ENCODE peak calls at places on chromosome 7, in ten cellular contexts. D, P, K, A, Y, B, T, N, G and U are unnamed samples.

GRCh38 chr7:75559355-75559986 is 67.4 kb downstream of the SPDYE5 start:
- DNase-seq in D (no peak), P (no peak), K (no peak), A (no peak), Y (no peak), B (no peak), T (no peak), N (no peak), G (peak; percentile 49), U (no peak)

GRCh38 chr7:100914879-100915442 is 19.3 kb upstream of the ACHE start:
- DNase-seq in D (no peak), P (no peak), K (no peak), A (no peak), Y (no peak), B (no peak), T (no peak), N (no peak), G (no peak), U (no peak)

GRCh38 chr7:44534087-44534486 is 7.0 kb downstream of the NPC1L1 start:
- DNase-seq in D (no peak), P (no peak), K (no peak), A (no peak), Y (peak; percentile 28), B (peak; percentile 43), T (peak; percentile 54), N (no peak), G (no peak), U (no peak)

GRCh38 chr7:31938650-31939049 is 131.6 kb downstream of the PDE1C start:
- DNase-seq in D (no peak), P (no peak), K (no peak), A (no peak), Y (no peak), B (no peak), T (peak; percentile 15), N (no peak), G (no peak), U (no peak)

GRCh38 chr7:100515072-100515532 is 23.9 kb upstream of the AGFG2 start:
- DNase-seq in D (no peak), P (no peak), K (no peak), A (no peak), Y (no peak), B (no peak), T (peak; percentile 48), N (peak; percentile 69), G (no peak), U (no peak)

GRCh38 chr7:106916689-106917088 is 51.6 kb downstream of the PIK3CG start:
- DNase-seq in D (no peak), P (no peak), K (no peak), A (no peak), Y (no peak), B (no peak), T (no peak), N (no peak), G (no peak), U (no peak)

GRCh38 chr7:44172803-44173424 is 16.3 kb downstream of the GCK start:
- DNase-seq in D (no peak), P (no peak), K (no peak), A (no peak), Y (no peak), B (peak; percentile 76), T (no peak), N (no peak), G (no peak), U (no peak)

GRCh38 chr7:133197972-133198544 is 54.8 kb upstream of the EXOC4 start:
- DNase-seq in D (no peak), P (no peak), K (no peak), A (no peak), Y (no peak), B (no peak), T (no peak), N (no peak), G (no peak), U (no peak)

GRCh38 chr7:40231796-40232195 is 97.0 kb downstream of the SUGCT start:
- DNase-seq in D (no peak), P (no peak), K (no peak), A (no peak), Y (no peak), B (no peak), T (no peak), N (no peak), G (no peak), U (no peak)

GRCh38 chr7:371119-371778 is 81.3 kb downstream of the FOXL3 start:
- DNase-seq in D (no peak), P (no peak), K (no peak), A (no peak), Y (peak; percentile 77), B (no peak), T (no peak), N (no peak), G (peak; percentile 26), U (peak; percentile 58)

GRCh38 chr7:75995052-75995471 is 667 bp upstream of the TMEM120A start:
- DNase-seq in D (no peak), P (no peak), K (no peak), A (no peak), Y (no peak), B (no peak), T (no peak), N (no peak), G (no peak), U (no peak)

GRCh38 chr7:73901823-73902597 is 41.1 kb downstream of the TMEM270 start:
- DNase-seq in D (no peak), P (no peak), K (no peak), A (no peak), Y (peak; percentile 84), B (no peak), T (no peak), N (no peak), G (peak; percentile 44), U (no peak)

GRCh38 chr7:47931005-47931787 is 17.1 kb downstream of the PKD1L1 start:
- DNase-seq in D (no peak), P (no peak), K (no peak), A (no peak), Y (peak; percentile 72), B (no peak), T (no peak), N (no peak), G (no peak), U (no peak)

GRCh38 chr7:151118108-151119054 is 32.1 kb downstream of the AGAP3 start:
- DNase-seq in D (no peak), P (no peak), K (no peak), A (no peak), Y (no peak), B (no peak), T (no peak), N (no peak), G (no peak), U (no peak)

GRCh38 chr7:148050492-148051158 is 539.9 kb upstream of the C7orf33 start:
- DNase-seq in D (no peak), P (no peak), K (no peak), A (no peak), Y (no peak), B (no peak), T (no peak), N (no peak), G (no peak), U (no peak)

GRCh38 chr7:152899004-152899403 is 139.5 kb downstream of the ACTR3B start:
- DNase-seq in D (no peak), P (no peak), K (no peak), A (no peak), Y (no peak), B (no peak), T (no peak), N (no peak), G (no peak), U (no peak)

GRCh38 chr7:100171087-100171681 is 2.8 kb upstream of the GAL3ST4 start:
- DNase-seq in D (peak; percentile 51), P (no peak), K (no peak), A (no peak), Y (peak; percentile 85), B (no peak), T (no peak), N (no peak), G (peak; percentile 42), U (no peak)

GRCh38 chr7:158388928-158389327 is 198.7 kb downstream of the PTPRN2 start:
- DNase-seq in D (no peak), P (no peak), K (no peak), A (no peak), Y (no peak), B (no peak), T (no peak), N (no peak), G (no peak), U (no peak)

GRCh38 chr7:55202150-55202913 is 162.8 kb upstream of the LANCL2 start:
- DNase-seq in D (no peak), P (no peak), K (no peak), A (no peak), Y (no peak), B (no peak), T (no peak), N (no peak), G (no peak), U (no peak)

GRCh38 chr7:43496596-43496995 is 86.3 kb upstream of the STK17A start:
- DNase-seq in D (no peak), P (no peak), K (no peak), A (no peak), Y (no peak), B (no peak), T (no peak), N (no peak), G (no peak), U (no peak)

GRCh38 chr7:91082038-91082437 is 182.2 kb upstream of the FZD1 start:
- DNase-seq in D (no peak), P (no peak), K (no peak), A (no peak), Y (no peak), B (no peak), T (peak; percentile 49), N (no peak), G (no peak), U (no peak)

GRCh38 chr7:157827045-157827862 is 490.4 kb downstream of the DNAJB6 start:
- DNase-seq in D (no peak), P (no peak), K (no peak), A (no peak), Y (no peak), B (no peak), T (no peak), N (no peak), G (no peak), U (no peak)

GRCh38 chr7:112225006-112225405 is 18.5 kb downstream of the ZNF277 start:
- DNase-seq in D (no peak), P (no peak), K (no peak), A (no peak), Y (no peak), B (no peak), T (no peak), N (no peak), G (no peak), U (no peak)

GRCh38 chr7:83517026-83517700 is 131.8 kb downstream of the SEMA3E start:
- DNase-seq in D (no peak), P (no peak), K (no peak), A (no peak), Y (no peak), B (no peak), T (no peak), N (no peak), G (no peak), U (no peak)

GRCh38 chr7:11841657-11842056 is 9.7 kb upstream of the THSD7A start:
- DNase-seq in D (no peak), P (no peak), K (no peak), A (no peak), Y (no peak), B (no peak), T (no peak), N (no peak), G (no peak), U (no peak)

GRCh38 chr7:100406767-100407166 is 21.7 kb downstream of the ZCWPW1 start:
- DNase-seq in D (no peak), P (no peak), K (no peak), A (no peak), Y (no peak), B (no peak), T (no peak), N (no peak), G (no peak), U (no peak)